ENCODE peak calls at places on chromosomes 16 and 17, in eight cellular contexts. C is HCT116, F is GM23248, I is neural progenitor cell, J is PC-3, S is GM23338, G is SK-N-SH, Y is OCI-LY7. X is an unnamed sample.
A peak's percentile ranks its signal among the peaks of the same experiment; 100 is the strongest.

GRCh38 chr17:16066125-16066524 is 66.5 kb downstream of the TTC19 start:
- DNase-seq in C (no peak), F (no peak), I (no peak), J (no peak), S (no peak), G (no peak), Y (no peak), X (no peak)

GRCh38 chr17:49456172-49456965 is 38.7 kb upstream of the NGFR start:
- DNase-seq in C (no peak), F (peak; percentile 95), I (no peak), J (peak; percentile 37), S (no peak), G (no peak), Y (no peak), X (no peak)

GRCh38 chr17:78541488-78542237 is 35.5 kb downstream of the DNAH17 start:
- DNase-seq in C (peak; percentile 36), F (peak; percentile 52), I (no peak), J (peak; percentile 82), S (no peak), G (no peak), Y (no peak), X (no peak)

GRCh38 chr16:46947900-46948547 is 25.4 kb downstream of the DNAJA2 start:
- DNase-seq in C (peak; percentile 29), F (peak; percentile 69), I (peak; percentile 56), J (peak; percentile 53), S (peak; percentile 72), G (peak; percentile 65), Y (peak; percentile 67), X (peak; percentile 65)

GRCh38 chr17:60664022-60664421 is 13.6 kb upstream of the BCAS3 start:
- DNase-seq in C (no peak), F (peak; percentile 62), I (no peak), J (no peak), S (no peak), G (no peak), Y (no peak), X (no peak)

GRCh38 chr17:37701424-37702020 is 43.3 kb downstream of the HNF1B start:
- DNase-seq in C (peak; percentile 18), F (peak; percentile 42), I (peak; percentile 39), J (peak; percentile 38), S (peak; percentile 62), G (peak; percentile 24), Y (peak; percentile 40), X (peak; percentile 44)

GRCh38 chr17:50865060-50865867 is 890 bp downstream of the TOB1 start:
- DNase-seq in C (peak; percentile 34), F (peak; percentile 76), I (peak; percentile 82), J (peak; percentile 53), S (peak; percentile 68), G (peak; percentile 72), Y (peak; percentile 79), X (peak; percentile 61)

GRCh38 chr16:59905628-59906027 is 1171.5 kb upstream of the GOT2 start:
- DNase-seq in C (no peak), F (peak; percentile 24), I (no peak), J (peak; percentile 50), S (no peak), G (no peak), Y (no peak), X (no peak)

GRCh38 chr17:1590031-1590746 is 27.6 kb upstream of the PITPNA start:
- DNase-seq in C (peak; percentile 86), F (peak; percentile 92), I (no peak), J (peak; percentile 84), S (no peak), G (no peak), Y (no peak), X (no peak)

GRCh38 chr16:4780235-4780634 is 7.9 kb downstream of the SEPTIN12 start:
- DNase-seq in C (no peak), F (peak; percentile 30), I (no peak), J (peak; percentile 38), S (no peak), G (no peak), Y (no peak), X (no peak)

GRCh38 chr17:79203016-79203415 is 128.4 kb downstream of the ENGASE start:
- DNase-seq in C (no peak), F (no peak), I (no peak), J (no peak), S (peak; percentile 53), G (peak; percentile 73), Y (peak; percentile 44), X (no peak)

GRCh38 chr17:45948881-45949624 is 50.0 kb upstream of the STH start:
- DNase-seq in C (peak; percentile 43), F (peak; percentile 90), I (peak; percentile 86), J (peak; percentile 83), S (peak; percentile 87), G (no peak), Y (peak; percentile 52), X (peak; percentile 76)

GRCh38 chr16:52526830-52527229 is 20.1 kb downstream of the TOX3 start:
- DNase-seq in C (no peak), F (no peak), I (no peak), J (no peak), S (no peak), G (no peak), Y (no peak), X (no peak)

GRCh38 chr17:77375917-77376651 is 235.3 kb downstream of the SEC14L1 start:
- DNase-seq in C (no peak), F (peak; percentile 81), I (peak; percentile 42), J (no peak), S (no peak), G (peak; percentile 82), Y (no peak), X (no peak)

GRCh38 chr17:164536-165235 is 16.8 kb downstream of the DOC2B start:
- DNase-seq in C (no peak), F (peak; percentile 54), I (peak; percentile 85), J (peak; percentile 21), S (peak; percentile 68), G (peak; percentile 88), Y (peak; percentile 63), X (no peak)

GRCh38 chr16:5633845-5634440 is 536.3 kb upstream of the EEF2KMT start:
- DNase-seq in C (peak; percentile 18), F (peak; percentile 49), I (peak; percentile 77), J (peak; percentile 35), S (peak; percentile 80), G (peak; percentile 54), Y (peak; percentile 55), X (peak; percentile 47)

GRCh38 chr16:19578378-19578851 is 22.9 kb downstream of the VPS35L start:
- DNase-seq in C (no peak), F (peak; percentile 22), I (peak; percentile 32), J (no peak), S (no peak), G (no peak), Y (no peak), X (no peak)

GRCh38 chr16:24700549-24701392 is 28.7 kb upstream of the TNRC6A start:
- DNase-seq in C (peak; percentile 89), F (peak; percentile 99), I (no peak), J (peak; percentile 97), S (peak; percentile 64), G (peak; percentile 28), Y (no peak), X (no peak)

GRCh38 chr17:68603027-68603426 is 1.9 kb upstream of the FAM20A start:
- DNase-seq in C (no peak), F (no peak), I (no peak), J (no peak), S (no peak), G (no peak), Y (no peak), X (no peak)

GRCh38 chr17:81391268-81391963 is 3.8 kb upstream of the BAHCC1 start:
- DNase-seq in C (no peak), F (no peak), I (no peak), J (peak; percentile 37), S (no peak), G (no peak), Y (no peak), X (no peak)

DNA sequence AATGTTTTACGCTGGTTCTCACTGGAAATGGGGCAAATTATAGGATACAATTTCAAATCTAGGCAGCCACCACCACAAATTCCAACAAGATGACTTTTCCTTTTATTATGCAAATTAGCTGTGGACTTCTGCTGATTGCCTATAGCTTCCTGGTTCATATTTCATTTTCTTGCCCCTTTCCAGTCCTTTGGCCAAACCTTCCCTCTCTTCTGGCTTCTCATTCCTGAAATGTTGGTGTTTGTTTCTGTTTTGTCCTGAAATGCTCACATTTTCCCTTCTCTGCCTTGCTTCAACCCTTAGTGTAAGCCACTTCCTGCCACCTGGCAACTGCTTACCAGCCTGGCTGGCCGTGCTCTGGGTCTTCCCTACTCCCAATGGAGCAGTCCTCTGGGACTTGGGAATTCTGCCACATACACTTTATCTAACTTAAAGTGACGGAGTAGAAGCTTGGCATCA is 14.0 kb downstream of the PRSS54 start:
- DNase-seq in C (no peak), F (peak; percentile 21), I (no peak), J (peak; percentile 22), S (peak; percentile 52), G (no peak), Y (no peak), X (no peak)
- H2AFZ ChIP-seq in C (no peak overlapping the region), F (no peak overlapping the region), I (no peak overlapping the region), J (no peak overlapping the region), S (no peak overlapping the region), G (no peak overlapping the region), Y (no peak overlapping the region), X (no peak overlapping the region)

GRCh38 chr16:31093132-31093703 is 1.4 kb downstream of the VKORC1 start:
- DNase-seq in C (no peak), F (peak; percentile 71), I (peak; percentile 76), J (peak; percentile 54), S (peak; percentile 51), G (peak; percentile 87), Y (peak; percentile 59), X (no peak)
- TF ChIP-seq EZH2phosphoT487 in C (no peak), F (no peak), I (no peak), J (no peak), S (no peak), G (no peak), Y (no peak), X (no peak)

GRCh38 chr17:48161127-48161905 is 53.8 kb downstream of the SNX11 start:
- DNase-seq in C (no peak), F (no peak), I (no peak), J (no peak), S (no peak), G (no peak), Y (no peak), X (no peak)
- H2AFZ ChIP-seq in C (no peak overlapping the region), F (no peak overlapping the region), I (no peak overlapping the region), J (no peak overlapping the region), S (no peak overlapping the region), G (no peak overlapping the region), Y (no peak overlapping the region), X (no peak overlapping the region)

DNA sequence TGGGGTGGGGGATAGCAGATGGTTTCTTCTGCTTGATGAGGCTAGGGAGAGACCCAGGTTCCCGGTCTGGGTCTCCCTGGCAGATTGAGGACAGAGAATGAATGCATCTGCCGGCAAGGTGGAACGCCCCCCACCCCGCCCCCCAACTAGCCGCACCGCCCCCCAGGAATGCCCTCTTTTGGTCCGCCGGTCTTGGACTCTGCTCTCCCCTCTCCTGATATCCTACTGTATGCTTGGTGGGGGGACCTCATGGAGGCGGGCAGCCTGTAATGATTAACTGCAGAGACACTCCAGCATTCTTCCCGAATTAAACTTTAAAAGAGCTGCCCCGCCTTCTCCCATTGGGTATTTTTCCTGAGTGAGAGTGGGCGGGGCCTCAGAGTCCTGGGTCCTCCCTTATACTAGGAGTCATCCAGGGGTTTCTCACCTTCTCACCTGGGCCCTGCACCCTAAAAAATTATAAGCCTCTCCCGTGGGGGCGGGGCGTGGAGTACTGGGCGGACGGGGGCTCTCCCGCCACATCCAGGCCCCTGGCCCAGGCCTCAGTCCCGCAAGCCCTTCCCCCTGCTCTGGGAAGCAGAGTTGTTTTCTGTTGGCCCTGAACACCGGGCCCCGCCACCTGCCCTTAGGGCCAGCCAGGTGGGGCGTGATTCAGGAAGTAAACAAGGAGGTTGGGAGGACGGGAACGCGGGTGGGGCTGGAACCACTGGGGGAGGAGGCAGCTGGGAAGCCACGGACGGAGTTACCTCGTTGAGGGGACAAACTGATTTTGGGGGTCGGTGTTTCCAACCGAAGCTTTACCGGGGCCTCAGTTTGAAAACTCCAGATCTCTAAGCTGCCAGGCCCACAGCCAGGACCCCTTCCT is 1.5 kb downstream of the GRB7 start:
- DNase-seq in C (peak; percentile 34), F (peak; percentile 74), I (peak; percentile 73), J (peak; percentile 72), S (peak; percentile 93), G (peak; percentile 41), Y (peak; percentile 45), X (no peak)
- TF ChIP-seq EZH2phosphoT487 in C (no peak), F (no peak), I (no peak), J (no peak), S (no peak), G (no peak), Y (no peak), X (no peak)